ENCODE peak calls at places on chromosomes 6 and 20, in five cellular contexts. One of them, this sample, is unnamed.

GRCh38 chr6:105318660-105319059 is 84.2 kb downstream of the PREP start:
- ATAC-seq in upper lobe of left lung: no peak
- ATAC-seq in GM12878: no peak
- ATAC-seq in K562: no peak
- ATAC-seq in HepG2: no peak
- ATAC-seq in this sample: no peak

GRCh38 chr20:37533154-37533715 is 5.6 kb upstream of the BLCAP start:
- ATAC-seq in K562: no peak
- ATAC-seq in upper lobe of left lung: no peak
- ATAC-seq in GM12878: no peak
- ATAC-seq in HepG2: no peak
- ATAC-seq in this sample: no peak

GRCh38 chr6:150418825-150419594 is 50.2 kb downstream of the IYD start:
- ATAC-seq in K562: peak
- ATAC-seq in GM12878: peak
- ATAC-seq in HepG2: peak
- ATAC-seq in upper lobe of left lung: peak
- ATAC-seq in this sample: peak

GRCh38 chr6:6654599-6655575 is 66.4 kb downstream of the LY86 start:
- ATAC-seq in HepG2: no peak
- ATAC-seq in K562: peak
- ATAC-seq in upper lobe of left lung: peak
- ATAC-seq in GM12878: no peak
- ATAC-seq in this sample: peak

GRCh38 chr6:152267967-152268845 is 369.0 kb downstream of the SYNE1 start:
- ATAC-seq in upper lobe of left lung: no peak
- ATAC-seq in K562: no peak
- ATAC-seq in HepG2: no peak
- ATAC-seq in GM12878: no peak
- ATAC-seq in this sample: no peak

GRCh38 chr6:43222418-43223059 is 6.7 kb downstream of the DNPH1 start:
- ATAC-seq in GM12878: no peak
- ATAC-seq in K562: peak
- ATAC-seq in upper lobe of left lung: no peak
- ATAC-seq in HepG2: peak
- ATAC-seq in this sample: no peak

GRCh38 chr20:6783752-6784725 is 16.6 kb downstream of the BMP2 start:
- ATAC-seq in GM12878: peak
- ATAC-seq in K562: no peak
- ATAC-seq in upper lobe of left lung: peak
- ATAC-seq in HepG2: no peak
- ATAC-seq in this sample: no peak

GRCh38 chr6:168662301-168662936 is 221.4 kb downstream of the SMOC2 start:
- ATAC-seq in HepG2: no peak
- ATAC-seq in K562: no peak
- ATAC-seq in GM12878: no peak
- ATAC-seq in upper lobe of left lung: no peak
- ATAC-seq in this sample: no peak

GRCh38 chr20:9392892-9393857 is 121.2 kb upstream of the LAMP5 start:
- ATAC-seq in GM12878: peak
- ATAC-seq in upper lobe of left lung: peak
- ATAC-seq in HepG2: peak
- ATAC-seq in K562: peak
- ATAC-seq in this sample: peak

GRCh38 chr6:33433001-33433559 is 13.2 kb downstream of the SYNGAP1 start:
- ATAC-seq in K562: no peak
- ATAC-seq in GM12878: no peak
- ATAC-seq in upper lobe of left lung: no peak
- ATAC-seq in HepG2: no peak
- ATAC-seq in this sample: no peak

GRCh38 chr6:106694343-106694742 is 65.0 kb downstream of the QRSL1 start:
- ATAC-seq in HepG2: no peak
- ATAC-seq in upper lobe of left lung: no peak
- ATAC-seq in GM12878: no peak
- ATAC-seq in K562: no peak
- ATAC-seq in this sample: no peak

GRCh38 chr20:10276886-10277580 is 58.4 kb downstream of the SNAP25 start:
- ATAC-seq in upper lobe of left lung: no peak
- ATAC-seq in K562: no peak
- ATAC-seq in GM12878: no peak
- ATAC-seq in HepG2: no peak
- ATAC-seq in this sample: no peak

GRCh38 chr6:55445648-55446204 is 118.5 kb downstream of the GFRAL start:
- ATAC-seq in K562: no peak
- ATAC-seq in upper lobe of left lung: peak
- ATAC-seq in GM12878: peak
- ATAC-seq in HepG2: peak
- ATAC-seq in this sample: no peak

GRCh38 chr20:44154521-44155001 is 32.4 kb downstream of the JPH2 start:
- ATAC-seq in HepG2: no peak
- ATAC-seq in upper lobe of left lung: no peak
- ATAC-seq in GM12878: no peak
- ATAC-seq in K562: no peak
- ATAC-seq in this sample: peak

GRCh38 chr6:160788806-160789205 is 86.8 kb downstream of the PLG start:
- ATAC-seq in GM12878: no peak
- ATAC-seq in upper lobe of left lung: no peak
- ATAC-seq in HepG2: no peak
- ATAC-seq in K562: no peak
- ATAC-seq in this sample: no peak

GRCh38 chr20:53085720-53086119 is 113.6 kb downstream of the TSHZ2 start:
- ATAC-seq in GM12878: no peak
- ATAC-seq in K562: no peak
- ATAC-seq in HepG2: no peak
- ATAC-seq in upper lobe of left lung: no peak
- ATAC-seq in this sample: no peak

GRCh38 chr20:57412347-57413029 is 21.3 kb downstream of the RBM38 start:
- ATAC-seq in GM12878: peak
- ATAC-seq in HepG2: peak
- ATAC-seq in upper lobe of left lung: no peak
- ATAC-seq in K562: peak
- ATAC-seq in this sample: no peak

GRCh38 chr6:11203306-11204009 is 29.0 kb downstream of the NEDD9 start:
- ATAC-seq in K562: no peak
- ATAC-seq in GM12878: no peak
- ATAC-seq in HepG2: peak
- ATAC-seq in upper lobe of left lung: no peak
- ATAC-seq in this sample: no peak

GRCh38 chr6:161050134-161050765 is 58.7 kb downstream of the MAP3K4 start:
- ATAC-seq in HepG2: no peak
- ATAC-seq in K562: no peak
- ATAC-seq in upper lobe of left lung: no peak
- ATAC-seq in GM12878: no peak
- ATAC-seq in this sample: no peak

GRCh38 chr20:6075428-6076219 is 21.8 kb upstream of the LRRN4 start:
- ATAC-seq in GM12878: no peak
- ATAC-seq in upper lobe of left lung: no peak
- ATAC-seq in HepG2: no peak
- ATAC-seq in K562: peak
- ATAC-seq in this sample: peak

GRCh38 chr6:16903470-16903869 is 142.2 kb upstream of the ATXN1 start:
- ATAC-seq in upper lobe of left lung: peak
- ATAC-seq in HepG2: no peak
- ATAC-seq in K562: no peak
- ATAC-seq in GM12878: no peak
- ATAC-seq in this sample: no peak

GRCh38 chr20:60694763-60695162 is 557.3 kb upstream of the CDH4 start:
- ATAC-seq in upper lobe of left lung: no peak
- ATAC-seq in GM12878: no peak
- ATAC-seq in K562: no peak
- ATAC-seq in HepG2: no peak
- ATAC-seq in this sample: no peak

DNA sequence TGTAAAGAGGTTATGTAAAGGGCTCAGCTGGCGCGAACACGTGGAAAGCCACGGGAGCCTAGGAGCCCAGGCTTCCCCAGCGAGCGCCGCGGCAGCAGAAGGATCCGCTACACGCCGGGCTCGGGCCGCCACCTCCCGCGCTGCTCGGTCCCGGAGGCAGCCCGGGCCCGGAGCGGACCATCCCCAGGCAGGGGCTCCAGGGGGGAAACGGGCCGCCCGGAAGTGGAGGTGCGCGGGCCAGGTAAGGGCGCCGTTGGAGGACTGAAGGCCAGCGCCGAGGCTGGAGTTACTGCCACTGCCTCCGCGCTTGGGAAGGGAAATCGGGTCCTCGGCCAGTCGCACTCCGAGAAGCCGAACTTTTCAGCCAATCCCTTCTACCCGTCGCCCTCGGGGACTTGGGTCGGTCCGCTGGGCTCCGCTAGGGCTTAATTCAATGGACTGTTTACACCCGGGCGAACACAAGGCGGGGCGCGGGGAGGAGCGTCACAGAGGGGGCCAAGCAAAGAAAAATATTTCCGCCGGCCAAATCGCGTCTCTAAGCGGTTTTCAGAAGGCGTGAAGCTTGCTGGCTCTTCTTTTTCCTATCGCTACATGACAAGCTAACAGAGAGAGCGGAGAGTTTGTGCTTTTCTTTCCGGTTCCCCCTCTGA is 433 bp downstream of the STK35 start:
- ATAC-seq in GM12878: peak
- ATAC-seq in upper lobe of left lung: peak
- ATAC-seq in HepG2: peak
- ATAC-seq in K562: peak
- ATAC-seq in this sample: peak
- TF ChIP-seq EP300 in GM12878: no peak
- TF ChIP-seq EP300 in upper lobe of left lung: no peak
- TF ChIP-seq EP300 in HepG2: peak
- TF ChIP-seq EP300 in K562: no peak
- TF ChIP-seq EP300 in this sample: no peak

GRCh38 chr6:46218457-46218856 is 47.7 kb upstream of the ENPP5 start:
- ATAC-seq in upper lobe of left lung: no peak
- ATAC-seq in K562: no peak
- ATAC-seq in HepG2: no peak
- ATAC-seq in GM12878: no peak
- ATAC-seq in this sample: no peak
- TF ChIP-seq POLR2AphosphoS5 in upper lobe of left lung: no peak
- TF ChIP-seq POLR2AphosphoS5 in K562: no peak
- TF ChIP-seq POLR2AphosphoS5 in HepG2: no peak
- TF ChIP-seq POLR2AphosphoS5 in GM12878: no peak
- TF ChIP-seq POLR2AphosphoS5 in this sample: no peak

DNA sequence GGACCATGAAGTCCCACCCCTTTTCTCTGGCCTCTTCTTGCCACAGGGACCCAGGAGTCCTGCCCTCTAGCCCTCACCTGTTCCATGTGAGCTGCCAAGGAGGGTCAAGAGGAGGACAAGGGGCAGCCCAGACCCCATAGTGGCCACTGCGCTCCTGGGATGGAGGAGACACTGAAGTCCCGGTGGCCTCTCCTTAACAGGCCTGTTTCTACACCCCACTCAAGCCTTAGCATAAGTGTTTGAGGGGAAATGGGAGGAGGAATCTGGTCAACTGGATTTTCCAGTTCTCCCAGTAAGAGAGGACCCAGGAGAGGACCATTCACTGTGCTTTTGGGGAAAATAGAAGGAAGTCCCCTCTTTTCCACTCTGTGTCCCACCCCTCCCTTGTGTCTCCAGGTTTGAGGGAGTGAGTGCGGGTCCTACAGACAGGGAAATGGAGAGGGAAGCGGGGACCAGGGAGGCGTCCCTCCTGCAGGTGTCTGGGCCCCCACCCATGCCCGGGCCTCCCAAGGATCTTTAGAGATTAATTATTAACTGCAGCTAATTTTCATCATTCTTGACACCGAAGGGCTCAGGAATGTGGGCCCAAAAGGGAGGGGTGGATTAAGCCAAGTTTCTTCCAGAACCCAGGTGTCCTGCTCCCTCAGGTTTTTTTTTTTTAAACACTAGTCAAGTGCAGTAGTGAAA is at the start of gene SFTA2:
- ATAC-seq in GM12878: no peak
- ATAC-seq in HepG2: no peak
- ATAC-seq in upper lobe of left lung: peak
- ATAC-seq in K562: no peak
- ATAC-seq in this sample: no peak
- TF ChIP-seq EP300 in GM12878: no peak
- TF ChIP-seq EP300 in HepG2: no peak
- TF ChIP-seq EP300 in upper lobe of left lung: no peak
- TF ChIP-seq EP300 in K562: no peak
- TF ChIP-seq EP300 in this sample: no peak

GRCh38 chr20:62142252-62143117 is 709 bp downstream of the PSMA7 start:
- ATAC-seq in K562: peak
- ATAC-seq in upper lobe of left lung: peak
- ATAC-seq in GM12878: peak
- ATAC-seq in HepG2: no peak
- ATAC-seq in this sample: peak

GRCh38 chr20:62143976-62144825 is 632 bp downstream of the SS18L1 start:
- ATAC-seq in K562: peak
- ATAC-seq in HepG2: peak
- ATAC-seq in GM12878: peak
- ATAC-seq in upper lobe of left lung: peak
- ATAC-seq in this sample: peak

GRCh38 chr20:62145688-62146018 is 2.1 kb downstream of the SS18L1 start:
- ATAC-seq in K562: no peak
- ATAC-seq in GM12878: no peak
- ATAC-seq in HepG2: no peak
- ATAC-seq in upper lobe of left lung: no peak
- ATAC-seq in this sample: no peak

GRCh38 chr20:62141397-62142251 is 1.6 kb downstream of the PSMA7 start:
- ATAC-seq in K562: peak
- ATAC-seq in HepG2: peak
- ATAC-seq in GM12878: peak
- ATAC-seq in upper lobe of left lung: no peak
- ATAC-seq in this sample: no peak

GRCh38 chr20:62143118-62143975 is at the start of the genes PSMA7 and SS18L1:
- ATAC-seq in GM12878: peak
- ATAC-seq in K562: peak
- ATAC-seq in HepG2: peak
- ATAC-seq in upper lobe of left lung: peak
- ATAC-seq in this sample: peak
- TF ChIP-seq POLR2AphosphoS5 in GM12878: peak
- TF ChIP-seq POLR2AphosphoS5 in K562: peak
- TF ChIP-seq POLR2AphosphoS5 in HepG2: peak
- TF ChIP-seq POLR2AphosphoS5 in upper lobe of left lung: peak
- TF ChIP-seq POLR2AphosphoS5 in this sample: peak

DNA sequence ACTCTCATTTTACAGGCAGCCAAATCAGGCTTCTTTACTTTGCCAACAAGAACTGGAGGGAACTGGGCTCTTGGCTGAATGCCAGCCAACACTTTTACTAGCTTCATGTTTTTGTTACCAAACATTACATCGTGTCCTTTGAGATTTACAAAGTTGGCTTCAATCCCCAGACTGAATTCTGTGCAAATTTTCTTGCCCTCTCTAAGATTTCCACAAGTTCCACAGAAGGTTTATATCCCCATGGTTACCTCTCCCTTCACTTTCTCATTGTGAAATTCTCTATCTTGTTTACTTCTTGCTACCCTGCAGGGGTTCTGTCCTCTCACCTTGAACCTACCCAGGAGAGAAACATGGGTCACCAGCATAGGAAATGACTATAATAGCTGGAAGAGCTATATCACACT is 37.6 kb upstream of the PLCB1 start:
- ATAC-seq in K562: no peak
- ATAC-seq in GM12878: no peak
- ATAC-seq in HepG2: peak
- ATAC-seq in upper lobe of left lung: peak
- ATAC-seq in this sample: peak
- TF ChIP-seq EP300 in K562: no peak
- TF ChIP-seq EP300 in GM12878: no peak
- TF ChIP-seq EP300 in HepG2: no peak
- TF ChIP-seq EP300 in upper lobe of left lung: no peak
- TF ChIP-seq EP300 in this sample: no peak